ENCODE peak calls at places on chromosomes 2 and 18, in nine cellular contexts. One of them, this sample, is unnamed.

GRCh38 chr18:13376298-13376840 is 157.8 kb downstream of the LDLRAD4 start:
- DNase-seq in naive thymus-derived CD8-positive, alpha-beta T cell: no peak
- DNase-seq in endothelial cell: no peak
- DNase-seq in aorta: no peak
- DNase-seq in CD4-positive, CD25-positive, alpha-beta regulatory T cell: peak
- DNase-seq in NT2/D1: no peak
- DNase-seq in KG1: no peak
- DNase-seq in M059J: no peak
- DNase-seq in naive thymus-derived CD4-positive, alpha-beta T cell: peak
- DNase-seq in this sample: no peak

GRCh38 chr2:230721712-230722111 is 9.1 kb downstream of the CAB39 start:
- DNase-seq in aorta: no peak
- DNase-seq in naive thymus-derived CD4-positive, alpha-beta T cell: peak
- DNase-seq in M059J: peak
- DNase-seq in CD4-positive, CD25-positive, alpha-beta regulatory T cell: peak
- DNase-seq in NT2/D1: no peak
- DNase-seq in KG1: no peak
- DNase-seq in endothelial cell: no peak
- DNase-seq in naive thymus-derived CD8-positive, alpha-beta T cell: no peak
- DNase-seq in this sample: no peak

GRCh38 chr18:61888622-61889021 is 4.2 kb downstream of the RNF152 start:
- DNase-seq in endothelial cell: no peak
- DNase-seq in aorta: no peak
- DNase-seq in M059J: no peak
- DNase-seq in naive thymus-derived CD8-positive, alpha-beta T cell: no peak
- DNase-seq in CD4-positive, CD25-positive, alpha-beta regulatory T cell: no peak
- DNase-seq in NT2/D1: no peak
- DNase-seq in KG1: no peak
- DNase-seq in naive thymus-derived CD4-positive, alpha-beta T cell: no peak
- DNase-seq in this sample: no peak

GRCh38 chr18:61322265-61322873 is 10.9 kb upstream of the CDH20 start:
- DNase-seq in naive thymus-derived CD8-positive, alpha-beta T cell: no peak
- DNase-seq in aorta: peak
- DNase-seq in endothelial cell: peak
- DNase-seq in CD4-positive, CD25-positive, alpha-beta regulatory T cell: peak
- DNase-seq in NT2/D1: peak
- DNase-seq in naive thymus-derived CD4-positive, alpha-beta T cell: no peak
- DNase-seq in KG1: peak
- DNase-seq in M059J: peak
- DNase-seq in this sample: peak

GRCh38 chr2:120470041-120470716 is 124.2 kb downstream of the INHBB start:
- DNase-seq in naive thymus-derived CD4-positive, alpha-beta T cell: no peak
- DNase-seq in CD4-positive, CD25-positive, alpha-beta regulatory T cell: no peak
- DNase-seq in endothelial cell: peak
- DNase-seq in KG1: no peak
- DNase-seq in NT2/D1: no peak
- DNase-seq in naive thymus-derived CD8-positive, alpha-beta T cell: no peak
- DNase-seq in aorta: peak
- DNase-seq in M059J: peak
- DNase-seq in this sample: no peak

GRCh38 chr2:197613509-197613987 is 61.8 kb downstream of the RFTN2 start:
- DNase-seq in aorta: no peak
- DNase-seq in naive thymus-derived CD8-positive, alpha-beta T cell: no peak
- DNase-seq in KG1: no peak
- DNase-seq in M059J: no peak
- DNase-seq in endothelial cell: no peak
- DNase-seq in CD4-positive, CD25-positive, alpha-beta regulatory T cell: no peak
- DNase-seq in naive thymus-derived CD4-positive, alpha-beta T cell: no peak
- DNase-seq in NT2/D1: no peak
- DNase-seq in this sample: no peak

GRCh38 chr2:39227628-39228412 is 15.9 kb downstream of the CDKL4 start:
- DNase-seq in naive thymus-derived CD4-positive, alpha-beta T cell: peak
- DNase-seq in endothelial cell: peak
- DNase-seq in aorta: peak
- DNase-seq in naive thymus-derived CD8-positive, alpha-beta T cell: peak
- DNase-seq in CD4-positive, CD25-positive, alpha-beta regulatory T cell: peak
- DNase-seq in M059J: peak
- DNase-seq in KG1: peak
- DNase-seq in NT2/D1: peak
- DNase-seq in this sample: peak

GRCh38 chr2:9554841-9555337 is 741 bp downstream of the ADAM17 start:
- DNase-seq in endothelial cell: peak
- DNase-seq in NT2/D1: peak
- DNase-seq in naive thymus-derived CD4-positive, alpha-beta T cell: peak
- DNase-seq in aorta: no peak
- DNase-seq in KG1: peak
- DNase-seq in naive thymus-derived CD8-positive, alpha-beta T cell: no peak
- DNase-seq in M059J: peak
- DNase-seq in CD4-positive, CD25-positive, alpha-beta regulatory T cell: peak
- DNase-seq in this sample: no peak

GRCh38 chr2:174198846-174199564 is 49.3 kb downstream of the OLA1 start:
- DNase-seq in naive thymus-derived CD8-positive, alpha-beta T cell: no peak
- DNase-seq in NT2/D1: no peak
- DNase-seq in aorta: no peak
- DNase-seq in KG1: no peak
- DNase-seq in M059J: peak
- DNase-seq in naive thymus-derived CD4-positive, alpha-beta T cell: no peak
- DNase-seq in CD4-positive, CD25-positive, alpha-beta regulatory T cell: no peak
- DNase-seq in endothelial cell: no peak
- DNase-seq in this sample: no peak

GRCh38 chr18:23967321-23968089 is 47.0 kb upstream of the TTC39C start:
- DNase-seq in naive thymus-derived CD4-positive, alpha-beta T cell: no peak
- DNase-seq in NT2/D1: no peak
- DNase-seq in aorta: no peak
- DNase-seq in CD4-positive, CD25-positive, alpha-beta regulatory T cell: peak
- DNase-seq in M059J: peak
- DNase-seq in naive thymus-derived CD8-positive, alpha-beta T cell: no peak
- DNase-seq in KG1: peak
- DNase-seq in endothelial cell: no peak
- DNase-seq in this sample: no peak

This sample was measured in ecto neural progenitor cell.